ENCODE peak calls at places on chromosomes 13 and 19, in seven cellular contexts. One of them, this sample, is unnamed.

GRCh38 chr13:84999252-84999651 is 800.0 kb downstream of the SLITRK6 start:
- DNase-seq in fibroblast of lung: no peak
- DNase-seq in PC-3: no peak
- DNase-seq in A673: no peak
- DNase-seq in GM12878: no peak
- DNase-seq in GM23338: no peak
- DNase-seq in endothelial cell of umbilical vein: no peak
- DNase-seq in this sample: no peak

GRCh38 chr13:47216176-47216822 is 319.4 kb upstream of the HTR2A start:
- DNase-seq in GM23338: no peak
- DNase-seq in PC-3: peak; percentile 59
- DNase-seq in GM12878: no peak
- DNase-seq in endothelial cell of umbilical vein: no peak
- DNase-seq in A673: no peak
- DNase-seq in fibroblast of lung: peak; percentile 74
- DNase-seq in this sample: peak; percentile 74

GRCh38 chr19:17605761-17606745 is 50.6 kb downstream of the COLGALT1 start:
- DNase-seq in PC-3: peak; percentile 58
- DNase-seq in A673: peak; percentile 93
- DNase-seq in fibroblast of lung: peak; percentile 55
- DNase-seq in GM23338: peak; percentile 97
- DNase-seq in GM12878: peak; percentile 54
- DNase-seq in endothelial cell of umbilical vein: peak; percentile 77
- DNase-seq in this sample: peak; percentile 77

GRCh38 chr19:44305457-44305856 is 632 bp upstream of the ZNF235 start:
- DNase-seq in GM12878: no peak
- DNase-seq in PC-3: no peak
- DNase-seq in GM23338: no peak
- DNase-seq in A673: no peak
- DNase-seq in endothelial cell of umbilical vein: no peak
- DNase-seq in fibroblast of lung: no peak
- DNase-seq in this sample: no peak

GRCh38 chr13:24159921-24160324 is 597 bp upstream of the SPATA13 start:
- DNase-seq in fibroblast of lung: peak; percentile 14
- DNase-seq in GM23338: peak; percentile 41
- DNase-seq in PC-3: peak; percentile 13
- DNase-seq in endothelial cell of umbilical vein: peak; percentile 18
- DNase-seq in A673: no peak
- DNase-seq in GM12878: no peak
- DNase-seq in this sample: no peak

GRCh38 chr13:52412128-52412527 is 6.2 kb upstream of the THSD1 start:
- DNase-seq in A673: no peak
- DNase-seq in fibroblast of lung: no peak
- DNase-seq in GM12878: no peak
- DNase-seq in GM23338: no peak
- DNase-seq in endothelial cell of umbilical vein: no peak
- DNase-seq in PC-3: no peak
- DNase-seq in this sample: no peak

GRCh38 chr13:113837554-113838355 is 26.1 kb downstream of the GAS6 start:
- DNase-seq in A673: peak; percentile 45
- DNase-seq in fibroblast of lung: peak; percentile 99
- DNase-seq in GM23338: no peak
- DNase-seq in endothelial cell of umbilical vein: peak; percentile 92
- DNase-seq in GM12878: no peak
- DNase-seq in PC-3: peak; percentile 84
- DNase-seq in this sample: peak; percentile 98

GRCh38 chr13:65461590-65461989 is 1768.5 kb downstream of the PCDH9 start:
- DNase-seq in PC-3: no peak
- DNase-seq in endothelial cell of umbilical vein: no peak
- DNase-seq in A673: no peak
- DNase-seq in fibroblast of lung: peak; percentile 53
- DNase-seq in GM12878: no peak
- DNase-seq in GM23338: peak; percentile 8
- DNase-seq in this sample: no peak

GRCh38 chr13:49218493-49219051 is 1.6 kb upstream of the MLNR start:
- DNase-seq in fibroblast of lung: peak; percentile 27
- DNase-seq in GM12878: no peak
- DNase-seq in endothelial cell of umbilical vein: no peak
- DNase-seq in A673: no peak
- DNase-seq in PC-3: no peak
- DNase-seq in GM23338: peak; percentile 63
- DNase-seq in this sample: no peak

GRCh38 chr19:49403404-49404187 is 15.5 kb downstream of the KASH5 start:
- DNase-seq in A673: peak; percentile 82
- DNase-seq in fibroblast of lung: peak; percentile 16
- DNase-seq in PC-3: peak; percentile 89
- DNase-seq in GM12878: no peak
- DNase-seq in GM23338: peak; percentile 96
- DNase-seq in endothelial cell of umbilical vein: no peak
- DNase-seq in this sample: no peak

GRCh38 chr13:31018511-31018910 is 86.1 kb downstream of the TEX26 start:
- DNase-seq in GM12878: no peak
- DNase-seq in PC-3: no peak
- DNase-seq in GM23338: no peak
- DNase-seq in endothelial cell of umbilical vein: no peak
- DNase-seq in A673: no peak
- DNase-seq in fibroblast of lung: no peak
- DNase-seq in this sample: no peak

GRCh38 chr13:37701972-37702371 is 103.4 kb upstream of the POSTN start:
- DNase-seq in GM23338: no peak
- DNase-seq in endothelial cell of umbilical vein: peak; percentile 51
- DNase-seq in fibroblast of lung: peak; percentile 94
- DNase-seq in GM12878: no peak
- DNase-seq in PC-3: peak; percentile 50
- DNase-seq in A673: peak; percentile 77
- DNase-seq in this sample: peak; percentile 46

GRCh38 chr19:14031719-14032480 is at the start of gene IL27RA:
- DNase-seq in GM23338: peak; percentile 80
- DNase-seq in A673: peak; percentile 77
- DNase-seq in fibroblast of lung: peak; percentile 51
- DNase-seq in endothelial cell of umbilical vein: peak; percentile 40
- DNase-seq in GM12878: peak; percentile 40
- DNase-seq in PC-3: peak; percentile 63
- DNase-seq in this sample: peak; percentile 61

GRCh38 chr13:104837756-104838155 is 1697.7 kb downstream of the EFNB2 start:
- DNase-seq in GM12878: no peak
- DNase-seq in A673: peak; percentile 11
- DNase-seq in fibroblast of lung: no peak
- DNase-seq in GM23338: no peak
- DNase-seq in endothelial cell of umbilical vein: no peak
- DNase-seq in PC-3: no peak
- DNase-seq in this sample: no peak

GRCh38 chr13:88031980-88032562 is 360.9 kb downstream of the SLITRK5 start:
- DNase-seq in GM12878: no peak
- DNase-seq in A673: no peak
- DNase-seq in PC-3: peak; percentile 45
- DNase-seq in fibroblast of lung: peak; percentile 65
- DNase-seq in GM23338: no peak
- DNase-seq in endothelial cell of umbilical vein: no peak
- DNase-seq in this sample: peak; percentile 0

GRCh38 chr13:28545583-28546333 is 50.8 kb upstream of the FLT1 start:
- DNase-seq in A673: no peak
- DNase-seq in PC-3: no peak
- DNase-seq in endothelial cell of umbilical vein: no peak
- DNase-seq in fibroblast of lung: no peak
- DNase-seq in GM12878: no peak
- DNase-seq in GM23338: no peak
- DNase-seq in this sample: no peak

GRCh38 chr19:51735759-51736449 is 12.1 kb upstream of the HAS1 start:
- DNase-seq in GM23338: no peak
- DNase-seq in PC-3: no peak
- DNase-seq in GM12878: no peak
- DNase-seq in A673: no peak
- DNase-seq in endothelial cell of umbilical vein: no peak
- DNase-seq in fibroblast of lung: peak; percentile 81
- DNase-seq in this sample: no peak

GRCh38 chr13:26200811-26201210 is 21.3 kb downstream of the RNF6 start:
- DNase-seq in fibroblast of lung: no peak
- DNase-seq in A673: no peak
- DNase-seq in PC-3: no peak
- DNase-seq in endothelial cell of umbilical vein: no peak
- DNase-seq in GM23338: no peak
- DNase-seq in GM12878: no peak
- DNase-seq in this sample: no peak

GRCh38 chr19:33799507-33799906 is 2.8 kb downstream of the KCTD15 start:
- DNase-seq in endothelial cell of umbilical vein: no peak
- DNase-seq in A673: no peak
- DNase-seq in GM12878: no peak
- DNase-seq in fibroblast of lung: no peak
- DNase-seq in PC-3: no peak
- DNase-seq in GM23338: peak; percentile 41
- DNase-seq in this sample: no peak

GRCh38 chr19:33796164-33797100 is at the start of gene KCTD15:
- DNase-seq in fibroblast of lung: peak; percentile 59
- DNase-seq in GM12878: no peak
- DNase-seq in endothelial cell of umbilical vein: peak; percentile 45
- DNase-seq in GM23338: peak; percentile 64
- DNase-seq in PC-3: peak; percentile 16
- DNase-seq in A673: peak; percentile 61
- DNase-seq in this sample: peak; percentile 60

GRCh38 chr19:33800012-33800680 is 3.5 kb downstream of the KCTD15 start:
- DNase-seq in fibroblast of lung: no peak
- DNase-seq in endothelial cell of umbilical vein: no peak
- DNase-seq in PC-3: no peak
- DNase-seq in GM23338: no peak
- DNase-seq in GM12878: no peak
- DNase-seq in A673: no peak
- DNase-seq in this sample: no peak

GRCh38 chr19:33798701-33799111 is 2.0 kb downstream of the KCTD15 start:
- DNase-seq in PC-3: no peak
- DNase-seq in A673: no peak
- DNase-seq in GM23338: peak; percentile 56
- DNase-seq in GM12878: no peak
- DNase-seq in fibroblast of lung: peak; percentile 57
- DNase-seq in endothelial cell of umbilical vein: peak; percentile 35
- DNase-seq in this sample: no peak

DNA sequence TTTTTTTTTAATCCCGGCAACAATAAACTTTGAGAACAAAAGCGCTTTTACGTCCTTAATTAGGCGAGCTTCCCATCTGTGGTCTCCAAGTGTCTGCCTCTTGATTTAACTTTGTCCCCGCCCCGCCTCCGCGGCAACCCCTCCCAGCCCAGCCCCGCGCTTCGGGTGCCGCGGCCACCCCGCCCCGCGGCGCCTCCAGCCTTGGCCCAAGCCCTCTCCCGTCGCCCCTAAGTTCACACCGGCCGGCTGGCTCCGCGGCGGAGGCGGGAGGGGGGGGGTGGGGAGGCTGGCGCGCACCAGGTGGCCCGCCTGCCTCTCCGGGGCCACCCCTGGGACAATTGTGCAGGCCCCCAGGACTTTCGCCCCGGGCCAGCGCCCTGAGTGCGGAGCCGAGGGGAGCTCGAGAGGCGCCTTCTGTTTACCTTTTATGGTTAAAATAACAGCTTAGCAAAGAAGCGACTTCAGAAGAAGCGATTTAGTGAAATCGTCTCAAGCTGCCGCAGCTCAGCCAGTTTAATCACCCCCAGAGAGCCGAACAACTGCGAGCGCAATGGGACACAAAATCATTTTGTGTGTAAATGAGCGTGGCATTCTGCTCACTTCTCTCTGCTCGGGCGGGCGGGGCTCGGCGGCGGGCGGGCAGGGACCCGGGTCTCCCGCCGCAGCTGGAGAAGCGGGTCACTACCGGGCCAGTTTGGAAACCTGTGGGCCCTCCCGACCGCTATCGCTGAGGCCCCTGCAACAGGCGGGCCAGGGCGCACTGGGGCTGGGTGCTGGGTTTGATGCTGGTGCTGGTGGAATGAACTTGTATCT is 1.4 kb downstream of the KCTD15 start:
- DNase-seq in A673: peak; percentile 34
- DNase-seq in GM12878: no peak
- DNase-seq in GM23338: peak; percentile 83
- DNase-seq in PC-3: no peak
- DNase-seq in fibroblast of lung: peak; percentile 58
- DNase-seq in endothelial cell of umbilical vein: peak; percentile 49
- DNase-seq in this sample: peak; percentile 19
- TF ChIP-seq EZH2 in A673: peak; percentile 45
- TF ChIP-seq EZH2 in GM12878: no peak
- TF ChIP-seq EZH2 in GM23338: no peak
- TF ChIP-seq EZH2 in PC-3: no peak
- TF ChIP-seq EZH2 in fibroblast of lung: no peak
- TF ChIP-seq EZH2 in endothelial cell of umbilical vein: no peak
- TF ChIP-seq EZH2 in this sample: no peak

GRCh38 chr19:9566729-9567128 is 17.6 kb downstream of the ZNF121 start:
- DNase-seq in GM23338: peak; percentile 42
- DNase-seq in PC-3: no peak
- DNase-seq in endothelial cell of umbilical vein: no peak
- DNase-seq in fibroblast of lung: no peak
- DNase-seq in A673: no peak
- DNase-seq in GM12878: no peak
- DNase-seq in this sample: no peak
- TF ChIP-seq CTCF in GM23338: peak; percentile 13
- TF ChIP-seq CTCF in PC-3: peak; percentile 47
- TF ChIP-seq CTCF in endothelial cell of umbilical vein: no peak
- TF ChIP-seq CTCF in fibroblast of lung: peak; percentile 4
- TF ChIP-seq CTCF in A673: no peak
- TF ChIP-seq CTCF in GM12878: peak; percentile 2
- TF ChIP-seq CTCF in this sample: peak; percentile 1

GRCh38 chr13:97364827-97365226 is 69.1 kb upstream of the RAP2A start:
- DNase-seq in endothelial cell of umbilical vein: no peak
- DNase-seq in PC-3: no peak
- DNase-seq in GM23338: no peak
- DNase-seq in GM12878: no peak
- DNase-seq in fibroblast of lung: no peak
- DNase-seq in A673: no peak
- DNase-seq in this sample: no peak
- TF ChIP-seq EZH2 in endothelial cell of umbilical vein: no peak
- TF ChIP-seq EZH2 in PC-3: no peak
- TF ChIP-seq EZH2 in GM23338: no peak
- TF ChIP-seq EZH2 in GM12878: no peak
- TF ChIP-seq EZH2 in fibroblast of lung: no peak
- TF ChIP-seq EZH2 in A673: no peak
- TF ChIP-seq EZH2 in this sample: no peak

DNA sequence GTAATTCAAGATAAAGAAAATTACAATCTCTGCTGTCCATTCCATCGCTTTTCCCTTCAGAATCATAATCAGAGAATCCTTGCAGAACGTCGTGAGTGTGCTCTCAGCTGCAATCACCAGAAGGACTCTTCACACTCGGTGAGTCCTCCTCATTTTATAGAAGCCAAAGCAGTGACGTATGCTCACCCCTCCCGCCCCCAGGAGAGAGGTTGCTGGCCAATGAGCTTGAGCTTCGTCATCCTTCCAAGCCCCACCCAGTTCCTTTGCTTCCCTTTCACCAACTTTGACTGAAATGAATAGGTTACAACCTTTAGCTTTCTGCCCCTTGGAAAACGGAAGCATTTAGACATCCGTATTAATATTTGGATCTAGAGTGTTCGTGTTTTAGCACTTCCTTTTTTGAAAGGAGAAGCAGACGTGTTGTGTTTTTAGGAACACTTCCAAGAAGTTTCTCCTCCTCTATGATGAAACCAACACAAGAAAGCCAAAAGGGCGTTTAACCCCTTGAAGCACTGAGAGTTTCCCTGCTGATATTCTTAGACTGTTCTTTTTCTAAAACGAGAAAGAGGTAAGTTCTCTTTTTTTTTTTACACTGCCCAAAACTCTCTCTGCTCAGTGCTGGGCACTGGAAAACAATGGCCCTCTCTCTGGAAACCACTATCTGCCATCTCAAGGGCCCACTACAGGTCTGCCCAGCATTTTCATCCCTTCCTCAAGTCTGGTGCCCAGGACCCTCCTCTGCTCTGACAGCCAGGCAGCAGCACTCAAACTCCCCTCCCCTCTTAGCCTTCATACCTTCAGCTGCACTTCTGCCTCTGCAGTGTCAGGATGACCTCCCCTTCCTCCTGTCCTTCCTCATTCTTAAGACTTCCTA is 44.3 kb upstream of the CEACAM21 start:
- DNase-seq in GM23338: no peak
- DNase-seq in A673: peak; percentile 91
- DNase-seq in GM12878: no peak
- DNase-seq in endothelial cell of umbilical vein: peak; percentile 98
- DNase-seq in fibroblast of lung: peak; percentile 7
- DNase-seq in PC-3: no peak
- DNase-seq in this sample: peak; percentile 40
- TF ChIP-seq CTCF in GM23338: no peak
- TF ChIP-seq CTCF in A673: no peak
- TF ChIP-seq CTCF in GM12878: no peak
- TF ChIP-seq CTCF in endothelial cell of umbilical vein: no peak
- TF ChIP-seq CTCF in fibroblast of lung: no peak
- TF ChIP-seq CTCF in PC-3: no peak
- TF ChIP-seq CTCF in this sample: no peak